ENCODE peak calls at places on chromosome 5, in six cellular contexts. K is GM12878, N is HCT116, G is K562, I is H1, E is SK-N-SH. V is an unnamed sample.

GRCh38 chr5:138668451-138668850 is 84.8 kb upstream of the CTNNA1 start:
- DNase-seq in G (no peak), E (no peak), N (no peak), I (peak; percentile 34), K (no peak), V (no peak)

GRCh38 chr5:404666-405241 is 38.2 kb upstream of the EXOC3 start:
- DNase-seq in K (no peak), I (peak; percentile 32), E (no peak), G (no peak), N (no peak), V (no peak)

GRCh38 chr5:34923694-34924461 is 5.5 kb upstream of the DNAJC21 start:
- DNase-seq in N (peak; percentile 74), E (no peak), I (no peak), G (peak; percentile 93), K (no peak), V (no peak)

GRCh38 chr5:139903805-139904565 is 108.4 kb downstream of the PSD2 start:
- DNase-seq in K (no peak), E (peak; percentile 85), N (no peak), I (peak; percentile 78), G (no peak), V (peak; percentile 51)

GRCh38 chr5:125005287-125005686 is 258.8 kb upstream of the ZNF608 start:
- DNase-seq in G (no peak), N (no peak), K (no peak), E (peak; percentile 12), I (no peak), V (no peak)

GRCh38 chr5:9622891-9623547 is 7.1 kb downstream of the TAS2R1 start:
- DNase-seq in N (no peak), K (no peak), E (no peak), I (no peak), G (no peak), V (no peak)

GRCh38 chr5:178241259-178241658 is 8.7 kb upstream of the PHYKPL start:
- DNase-seq in K (no peak), E (no peak), N (no peak), I (no peak), G (no peak), V (no peak)

GRCh38 chr5:132473019-132473531 is 17.5 kb downstream of the IRF1 start:
- DNase-seq in G (no peak), I (no peak), K (no peak), E (no peak), N (no peak), V (no peak)

GRCh38 chr5:85670417-85670816 is 947.3 kb upstream of the COX7C start:
- DNase-seq in N (no peak), I (no peak), G (no peak), E (no peak), K (no peak), V (no peak)

GRCh38 chr5:133117166-133117929 is 65.5 kb downstream of the HSPA4 start:
- DNase-seq in E (no peak), N (no peak), G (no peak), I (peak; percentile 41), K (no peak), V (no peak)

GRCh38 chr5:176296-176823 is 14.9 kb upstream of the LRRC14B start:
- DNase-seq in I (no peak), E (no peak), K (no peak), G (no peak), N (no peak), V (peak; percentile 59)

GRCh38 chr5:129361441-129362025 is 98.6 kb upstream of the ADAMTS19 start:
- DNase-seq in G (no peak), I (no peak), K (no peak), E (no peak), N (peak; percentile 15), V (peak; percentile 26)

GRCh38 chr5:14009575-14009974 is 65.1 kb upstream of the DNAH5 start:
- DNase-seq in N (no peak), K (no peak), E (no peak), I (no peak), G (no peak), V (peak; percentile 53)

GRCh38 chr5:145776886-145777285 is 58.3 kb downstream of the PRELID2 start:
- DNase-seq in N (no peak), K (no peak), I (no peak), E (no peak), G (no peak), V (no peak)

GRCh38 chr5:106331415-106331814 is 1339.3 kb downstream of the EFNA5 start:
- DNase-seq in N (no peak), G (no peak), K (no peak), E (no peak), I (no peak), V (no peak)

GRCh38 chr5:74324556-74324955 is 316.0 kb downstream of the ENC1 start:
- DNase-seq in K (no peak), I (no peak), E (no peak), N (no peak), G (no peak), V (no peak)

GRCh38 chr5:171713152-171713551 is 72.5 kb upstream of the SMIM23 start:
- DNase-seq in G (no peak), E (no peak), K (no peak), N (no peak), I (no peak), V (no peak)

GRCh38 chr5:144416196-144416595 is 245.5 kb downstream of the KCTD16 start:
- DNase-seq in E (no peak), K (no peak), N (no peak), G (no peak), I (no peak), V (no peak)

GRCh38 chr5:181088289-181088688 is 42.7 kb downstream of the OR2V1 start:
- DNase-seq in N (peak; percentile 42), G (peak; percentile 71), E (no peak), I (no peak), K (no peak), V (peak; percentile 43)

GRCh38 chr5:151686673-151687378 is at the start of gene SPARC:
- DNase-seq in G (peak; percentile 53), N (no peak), E (peak; percentile 72), I (peak; percentile 77), K (no peak), V (no peak)

GRCh38 chr5:39518516-39518915 is 93.7 kb upstream of the DAB2 start:
- DNase-seq in N (no peak), K (no peak), G (no peak), E (no peak), I (no peak), V (no peak)

GRCh38 chr5:39520232-39520572 is 95.4 kb upstream of the DAB2 start:
- DNase-seq in I (no peak), E (no peak), K (no peak), G (no peak), N (no peak), V (no peak)

GRCh38 chr5:39517800-39518199 is 93.0 kb upstream of the DAB2 start:
- DNase-seq in I (no peak), N (no peak), G (no peak), E (no peak), K (no peak), V (no peak)

GRCh38 chr5:39521098-39521860 is 96.5 kb upstream of the DAB2 start:
- DNase-seq in K (no peak), N (no peak), G (no peak), I (no peak), E (no peak), V (no peak)

DNA sequence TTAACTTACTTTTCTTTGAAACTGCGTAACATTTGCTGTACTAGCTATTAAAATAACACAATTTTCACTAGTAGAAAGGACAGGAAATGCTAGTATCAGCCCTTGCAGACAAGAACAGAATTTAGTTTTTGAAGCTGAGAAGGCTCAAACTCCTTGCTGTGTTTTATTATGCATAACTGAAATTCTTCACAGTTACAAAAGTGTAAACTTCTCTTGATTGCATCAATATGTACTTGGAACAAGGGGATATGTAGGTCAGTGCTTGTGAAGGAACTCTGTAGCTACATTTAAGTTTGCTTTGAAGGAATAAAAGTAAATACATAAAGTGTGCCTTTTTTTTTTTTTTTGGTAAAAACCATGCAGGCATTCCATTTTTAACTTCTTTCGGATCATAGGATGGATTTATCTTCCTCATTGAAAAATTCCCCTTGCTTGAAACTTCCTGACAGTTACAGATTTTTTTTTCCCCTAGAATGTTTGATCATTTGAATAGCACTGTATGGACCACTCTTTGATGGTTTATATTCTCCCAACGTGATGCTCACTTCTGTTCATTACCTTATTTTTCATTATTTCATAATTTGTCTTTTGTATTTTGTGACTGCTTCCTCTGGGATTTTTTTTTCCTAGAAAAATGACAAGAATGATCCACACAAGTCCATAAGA is 94.9 kb upstream of the DAB2 start:
- DNase-seq in E (no peak), G (no peak), I (no peak), K (no peak), N (no peak), V (peak; percentile 16)
- TF ChIP-seq JUND in E (no peak), G (no peak), I (no peak), K (no peak), N (no peak), V (no peak)

DNA sequence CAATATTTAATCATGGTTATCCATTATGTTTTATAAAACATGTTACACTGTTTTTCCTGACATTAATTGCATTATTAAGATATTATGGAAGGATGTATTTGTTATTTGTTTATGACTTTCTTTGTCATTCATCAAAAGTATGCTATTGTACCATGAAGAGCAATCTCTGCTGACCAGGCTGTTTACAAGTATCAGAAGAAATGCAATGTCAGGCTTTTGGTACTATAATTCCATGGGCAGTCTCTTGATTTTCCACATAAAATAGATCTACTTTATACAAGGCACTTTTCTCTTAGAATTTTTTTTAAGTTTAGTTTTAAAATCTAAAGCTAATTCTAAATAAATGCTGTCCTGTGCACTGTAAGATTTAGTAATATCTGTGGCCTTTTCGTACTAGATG is 196.6 kb downstream of the COX7C start:
- DNase-seq in I (no peak), G (no peak), K (no peak), E (no peak), N (no peak), V (no peak)
- TF ChIP-seq JUND in I (no peak), G (no peak), K (no peak), E (no peak), N (no peak), V (no peak)

GRCh38 chr5:31771045-31771444 is 132.1 kb downstream of the PDZD2 start:
- DNase-seq in I (no peak), G (no peak), N (no peak), K (peak; percentile 30), E (no peak), V (no peak)
- TF ChIP-seq JUND in I (no peak), G (no peak), N (no peak), K (no peak), E (no peak), V (no peak)

GRCh38 chr5:157915638-157916037 is 56.7 kb upstream of the CLINT1 start:
- DNase-seq in G (peak; percentile 24), I (no peak), E (peak; percentile 72), N (no peak), K (no peak), V (no peak)
- TF ChIP-seq JUND in G (no peak), I (no peak), E (no peak), N (no peak), K (no peak), V (no peak)

GRCh38 chr5:88880196-88880595 is 2.8 kb downstream of the MEF2C start:
- DNase-seq in N (no peak), I (no peak), G (no peak), K (no peak), E (no peak), V (no peak)
- TF ChIP-seq JUND in N (no peak), I (no peak), G (no peak), K (no peak), E (no peak), V (no peak)

V was measured in T47D.